ENCODE peak calls at places on chromosomes 2 and 18, in six cellular contexts. Z is A549, N is K562, H is HepG2, K is GM12878, I is endothelial cell of umbilical vein. R is an unnamed sample.

GRCh38 chr18:80112623-80113248 is 3.7 kb downstream of the ADNP2 start:
- DNase-seq in Z (no peak), H (peak; percentile 29), N (peak; percentile 15), I (peak; percentile 11), K (no peak), R (no peak)

GRCh38 chr18:79484661-79485621 is 89.2 kb downstream of the NFATC1 start:
- DNase-seq in Z (no peak), N (no peak), K (no peak), I (peak; percentile 94), H (peak; percentile 15), R (no peak)

GRCh38 chr18:50142441-50143120 is 52.4 kb downstream of the MYO5B start:
- DNase-seq in K (no peak), N (no peak), Z (no peak), I (no peak), H (no peak), R (no peak)

GRCh38 chr2:129802290-129802689 is 177.2 kb upstream of the RAB6C start:
- DNase-seq in H (no peak), K (no peak), I (no peak), Z (no peak), N (no peak), R (no peak)

GRCh38 chr2:106956879-106957278 is 70.9 kb upstream of the ST6GAL2 start:
- DNase-seq in K (no peak), Z (no peak), N (no peak), I (no peak), H (no peak), R (no peak)

GRCh38 chr2:42868096-42868495 is 75.7 kb upstream of the HAAO start:
- DNase-seq in I (no peak), N (no peak), H (no peak), Z (no peak), K (no peak), R (no peak)

GRCh38 chr18:49907346-49907929 is 94.1 kb upstream of the ACAA2 start:
- DNase-seq in H (peak; percentile 20), Z (no peak), N (no peak), K (no peak), I (no peak), R (no peak)

GRCh38 chr2:210617732-210618330 is 61.4 kb downstream of the CPS1 start:
- DNase-seq in N (peak; percentile 18), K (no peak), I (peak; percentile 37), H (peak; percentile 64), Z (peak; percentile 41), R (peak; percentile 53)

GRCh38 chr2:134593500-134593899 is 125.3 kb downstream of the TMEM163 start:
- DNase-seq in K (no peak), H (no peak), I (no peak), Z (no peak), N (no peak), R (no peak)

GRCh38 chr2:36235877-36236276 is 119.7 kb upstream of the CRIM1 start:
- DNase-seq in N (no peak), I (no peak), K (no peak), Z (no peak), H (no peak), R (no peak)

GRCh38 chr2:14220101-14220500 is 412.4 kb upstream of the LRATD1 start:
- DNase-seq in K (no peak), N (no peak), I (no peak), H (no peak), Z (no peak), R (no peak)

GRCh38 chr2:81260320-81260719 is 955.8 kb upstream of the LRRTM1 start:
- DNase-seq in H (no peak), Z (no peak), N (no peak), I (no peak), K (no peak), R (no peak)

GRCh38 chr2:189232759-189233406 is 53.3 kb upstream of the COL5A2 start:
- DNase-seq in K (peak; percentile 8), Z (no peak), H (no peak), N (no peak), I (no peak), R (no peak)

GRCh38 chr2:219442206-219443015 is 7.8 kb downstream of the SPEG start:
- DNase-seq in K (no peak), Z (no peak), I (no peak), N (no peak), H (no peak), R (no peak)

GRCh38 chr18:10927980-10928605 is 221.3 kb downstream of the PIEZO2 start:
- DNase-seq in N (no peak), H (no peak), Z (no peak), I (no peak), K (peak; percentile 72), R (no peak)

GRCh38 chr2:1231664-1232063 is 181.6 kb upstream of the TPO start:
- DNase-seq in N (no peak), Z (peak; percentile 9), I (no peak), K (no peak), H (peak; percentile 9), R (no peak)

GRCh38 chr2:166180951-166181812 is 53.4 kb upstream of the SCN1A start:
- DNase-seq in K (no peak), Z (peak; percentile 45), H (peak; percentile 79), N (peak; percentile 39), I (peak; percentile 65), R (peak; percentile 51)

GRCh38 chr2:67965246-67965645 is 97.6 kb downstream of the C1D start:
- DNase-seq in N (no peak), Z (no peak), H (no peak), K (no peak), I (no peak), R (no peak)

GRCh38 chr2:229043681-229044080 is 227.4 kb downstream of the PID1 start:
- DNase-seq in H (no peak), N (no peak), Z (no peak), K (no peak), I (no peak), R (no peak)

DNA sequence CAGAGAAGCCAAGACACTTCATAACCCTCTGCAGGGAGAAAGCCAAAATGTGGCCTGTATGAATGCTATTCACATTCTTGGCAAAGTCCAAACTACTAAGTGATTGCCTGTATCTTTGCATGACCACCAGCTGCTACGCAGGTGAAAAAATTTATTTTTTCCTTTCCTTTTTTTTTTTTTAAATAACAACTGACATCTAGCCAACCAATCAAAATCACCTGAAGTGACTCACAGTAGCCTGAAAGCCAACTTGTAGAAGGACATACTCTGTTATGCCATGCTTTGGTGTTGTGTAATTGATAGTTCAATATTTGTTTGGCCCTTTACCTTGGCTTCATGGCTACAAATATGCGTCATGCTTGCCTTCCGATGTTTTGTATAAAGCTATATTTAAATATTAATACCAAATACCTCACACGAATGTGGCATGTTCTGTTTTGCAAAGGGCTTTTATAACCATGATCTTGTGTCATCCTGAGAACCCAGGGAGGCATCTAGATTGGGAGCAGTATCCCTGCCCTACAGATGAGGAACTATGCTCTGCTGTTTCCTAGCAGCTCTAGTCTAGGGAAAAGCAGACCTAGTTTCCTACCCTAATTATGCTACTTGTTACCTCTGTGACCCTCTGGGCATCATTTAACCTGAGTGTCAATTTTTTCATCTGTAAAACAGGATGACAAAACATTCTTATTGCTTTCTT is 102.1 kb downstream of the MYOM1 start:
- DNase-seq in Z (peak; percentile 82), I (no peak), H (peak; percentile 95), K (no peak), N (no peak), R (no peak)
- TF ChIP-seq POLR2A in Z (no peak), I (no peak), H (no peak), K (no peak), N (no peak), R (no peak)

GRCh38 chr2:24485191-24485590 is 5.9 kb upstream of the NCOA1 start:
- DNase-seq in H (no peak), N (no peak), K (no peak), I (no peak), Z (no peak), R (no peak)
- TF ChIP-seq MYC in H (no peak), N (no peak), K (no peak), I (no peak), Z (no peak), R (no peak)

DNA sequence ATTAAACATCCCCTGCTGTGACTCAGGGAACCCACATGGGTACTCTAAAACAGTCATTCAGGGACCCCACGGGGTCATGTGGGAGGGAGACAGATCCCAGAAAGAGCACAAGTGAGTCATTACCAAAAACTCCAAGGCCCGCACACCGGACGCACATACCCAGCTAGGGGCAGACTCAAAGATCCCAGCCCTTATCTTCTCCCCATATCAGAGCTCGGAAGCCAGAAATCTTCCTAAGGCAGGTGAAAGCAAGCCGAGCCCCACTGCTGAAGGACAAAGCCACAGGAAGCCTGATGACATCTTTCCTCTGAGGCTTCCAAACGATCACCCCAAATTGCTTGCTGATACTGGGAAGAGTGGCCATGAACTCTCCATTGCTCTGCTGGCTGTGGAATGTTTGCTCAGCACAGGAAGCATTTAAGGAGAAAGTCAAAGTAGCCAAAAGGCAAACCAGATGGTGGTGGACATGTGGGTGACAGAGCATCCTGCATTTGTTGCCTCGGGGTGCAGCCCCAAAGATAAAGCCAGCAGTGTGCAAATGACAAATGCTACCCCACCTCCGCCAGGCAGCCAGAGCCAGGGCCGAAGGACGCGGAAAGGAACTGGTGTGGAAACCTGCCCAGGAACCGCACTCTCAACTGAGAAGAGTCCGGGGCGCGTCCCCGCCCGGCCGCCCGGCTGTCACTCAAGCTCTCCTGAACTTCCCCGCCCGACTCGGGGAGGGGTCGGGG is 784 bp downstream of the ACTR1B start:
- DNase-seq in N (peak; percentile 66), Z (peak; percentile 64), H (peak; percentile 75), K (peak; percentile 48), I (peak; percentile 65), R (peak; percentile 97)
- TF ChIP-seq POLR2A in N (peak; percentile 59), Z (no peak), H (peak; percentile 73), K (peak; percentile 12), I (peak; percentile 38), R (no peak)

GRCh38 chr2:190804182-190804795 is 76.3 kb upstream of the GLS start:
- DNase-seq in H (no peak), Z (peak; percentile 27), N (no peak), I (peak; percentile 74), K (no peak), R (peak; percentile 26)
- TF ChIP-seq MYC in H (no peak), Z (no peak), N (no peak), I (no peak), K (no peak), R (no peak)

DNA sequence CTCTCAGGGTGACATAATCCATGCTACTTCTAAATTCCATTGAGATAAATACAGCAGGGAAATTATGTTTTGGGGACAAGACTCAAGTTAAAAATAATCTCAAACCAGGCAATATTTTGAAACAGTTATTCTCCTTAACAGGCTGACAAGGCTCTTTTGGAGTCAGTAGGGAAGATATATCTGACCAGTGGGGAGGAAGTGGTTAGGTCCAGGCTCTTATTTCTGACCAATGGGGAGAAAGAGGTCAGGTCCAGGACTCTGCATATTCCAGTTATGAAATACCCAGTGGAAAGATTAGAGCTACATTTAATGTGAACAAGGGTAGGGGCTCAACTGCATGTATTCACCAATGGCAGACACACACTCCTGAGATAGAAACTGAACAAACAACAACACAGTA is 97.1 kb downstream of the DOCK10 start:
- DNase-seq in I (no peak), H (no peak), K (no peak), Z (no peak), N (no peak), R (peak; percentile 77)
- TF ChIP-seq POLR2A in I (no peak), H (no peak), K (no peak), Z (no peak), N (no peak), R (no peak)

R was measured in NB4.